ENCODE peak calls at places on chromosomes 5 and 9, in seven cellular contexts. P is RWPE2; T is sigmoid colon; M is hepatocyte; L is GM23338; D is effector memory CD4-positive, alpha-beta T cell; E is HCT116. Q is an unnamed sample. For H3K36me3, the result is how much of the 10 kb centered on the place peaks cover.

GRCh38 chr9:109033941-109034700 is 20.8 kb upstream of the CTNNAL1 start:
- DNase-seq in P (no peak), L (no peak), T (no peak), M (no peak), D (no peak), E (no peak), Q (no peak)

GRCh38 chr9:114516913-114517312 is 11.6 kb upstream of the WHRN start:
- DNase-seq in D (no peak), M (no peak), L (no peak), E (no peak), P (no peak), T (no peak), Q (peak)

GRCh38 chr5:37836173-37837100 is 3.4 kb downstream of the GDNF start:
- DNase-seq in D (no peak), E (no peak), L (peak), T (no peak), M (no peak), P (no peak), Q (peak)

GRCh38 chr5:76674330-76675066 is 41.4 kb upstream of the F2R start:
- DNase-seq in M (no peak), P (no peak), D (no peak), L (peak), E (no peak), T (no peak), Q (no peak)

GRCh38 chr5:65081071-65081470 is 312.3 kb downstream of the CWC27 start:
- DNase-seq in D (no peak), P (no peak), M (no peak), T (no peak), L (no peak), E (no peak), Q (no peak)

GRCh38 chr5:128338649-128339048 is 199.4 kb downstream of the FBN2 start:
- DNase-seq in L (no peak), D (no peak), P (no peak), M (no peak), E (no peak), T (no peak), Q (no peak)

GRCh38 chr9:4680178-4680535 is 788 bp downstream of the CDC37L1 start:
- DNase-seq in M (peak), T (no peak), D (no peak), L (no peak), E (no peak), P (no peak), Q (no peak)

GRCh38 chr9:136209786-136210185 is 4.9 kb upstream of the LHX3 start:
- DNase-seq in P (no peak), D (no peak), T (no peak), L (no peak), E (no peak), M (no peak), Q (no peak)

GRCh38 chr5:81556809-81557208 is 162.9 kb upstream of the ACOT12 start:
- DNase-seq in E (no peak), P (no peak), D (no peak), L (no peak), M (no peak), T (no peak), Q (no peak)

GRCh38 chr5:149697001-149697400 is 33.1 kb upstream of the PPARGC1B start:
- DNase-seq in D (no peak), E (no peak), M (no peak), L (no peak), P (no peak), T (no peak), Q (peak)

GRCh38 chr5:149915392-149916260 is 29.0 kb downstream of the PDE6A start:
- DNase-seq in T (no peak), E (no peak), D (no peak), M (no peak), P (no peak), L (peak), Q (peak)

DNA sequence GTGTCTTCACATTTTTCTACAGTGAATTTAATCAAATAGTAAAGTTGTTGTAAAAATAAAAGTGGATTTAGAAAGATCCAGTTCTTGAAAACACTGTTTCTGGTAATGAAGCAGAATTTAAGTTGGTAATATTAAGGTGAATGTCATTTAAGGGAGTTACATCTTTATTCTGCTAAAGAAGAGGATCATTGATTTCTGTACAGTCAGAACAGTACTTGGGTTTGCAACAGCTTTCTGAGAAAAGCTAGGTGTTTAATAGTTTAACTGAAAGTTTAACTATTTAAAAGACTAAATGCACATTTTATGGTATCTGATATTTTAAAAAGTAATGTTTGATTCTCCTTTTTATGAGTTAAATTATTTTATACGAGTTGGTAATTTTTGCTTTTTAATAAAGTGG is 60.4 kb downstream of the MTAP start:
- DNase-seq in M (no peak), L (no peak), E (no peak), T (no peak), D (no peak), P (no peak), Q (no peak)
- H3K36me3 ChIP-seq in M (under half), L (half or more), E (half or more), T (under half), D (under half), P (half or more), Q (under half)

GRCh38 chr5:168570490-168571328 is 8.5 kb downstream of the PANK3 start:
- DNase-seq in M (no peak), E (no peak), P (no peak), D (no peak), T (no peak), L (no peak), Q (no peak)
- H3K36me3 ChIP-seq in M (under half), E (under half), P (half or more), D (under half), T (under half), L (under half), Q (under half)

GRCh38 chr5:151052834-151053233 is 28.0 kb downstream of the TNIP1 start:
- DNase-seq in P (no peak), L (no peak), E (no peak), D (no peak), T (no peak), M (no peak), Q (no peak)

GRCh38 chr5:151053796-151054490 is 26.9 kb downstream of the TNIP1 start:
- DNase-seq in D (no peak), E (no peak), L (no peak), T (no peak), P (no peak), M (no peak), Q (no peak)

GRCh38 chr5:151051931-151052608 is 28.8 kb downstream of the TNIP1 start:
- DNase-seq in T (no peak), L (no peak), E (no peak), M (no peak), P (no peak), D (no peak), Q (no peak)

GRCh38 chr5:151048526-151048925 is 28.1 kb downstream of the GPX3 start:
- DNase-seq in T (no peak), E (no peak), M (no peak), P (no peak), L (peak), D (no peak), Q (no peak)

GRCh38 chr5:151051066-151051930 is 29.5 kb downstream of the TNIP1 start:
- DNase-seq in T (peak), M (peak), E (peak), P (no peak), L (peak), D (peak), Q (peak)
- H3K36me3 ChIP-seq in T (under half), M (under half), E (under half), P (half or more), L (under half), D (half or more), Q (under half)

GRCh38 chr5:151868451-151868850 is 56.2 kb downstream of the GLRA1 start:
- DNase-seq in E (no peak), P (no peak), M (no peak), T (no peak), L (no peak), D (peak), Q (no peak)

GRCh38 chr5:151869843-151870242 is 54.8 kb downstream of the GLRA1 start:
- DNase-seq in D (no peak), T (no peak), M (no peak), E (no peak), L (no peak), P (no peak), Q (no peak)

GRCh38 chr5:151862811-151863472 is 61.7 kb downstream of the GLRA1 start:
- DNase-seq in T (no peak), D (no peak), P (no peak), L (no peak), M (no peak), E (no peak), Q (no peak)

GRCh38 chr5:151863566-151863965 is 61.1 kb downstream of the GLRA1 start:
- DNase-seq in L (no peak), M (no peak), E (no peak), D (no peak), T (no peak), P (no peak), Q (no peak)

DNA sequence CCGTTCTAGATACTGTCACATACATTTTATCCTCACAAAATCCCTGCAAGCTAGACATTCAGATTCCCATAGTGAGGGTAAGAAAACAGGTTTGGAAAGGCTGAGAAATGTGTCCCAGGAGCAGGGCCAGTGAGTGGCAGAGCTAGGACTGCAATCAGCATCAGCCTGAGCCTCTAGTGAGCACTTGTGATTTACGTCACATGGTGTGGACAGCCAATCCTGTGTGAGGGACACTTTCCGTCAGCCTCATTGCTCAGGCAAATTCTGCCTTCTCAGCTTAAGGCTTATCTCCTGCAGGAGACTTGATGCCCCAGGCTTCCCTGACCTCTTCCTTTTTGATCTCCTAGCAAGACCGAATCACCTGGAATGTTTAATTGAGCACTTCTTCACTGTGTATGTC is 60.3 kb downstream of the GLRA1 start:
- DNase-seq in D (no peak), L (no peak), T (no peak), E (no peak), P (no peak), M (no peak), Q (no peak)
- H3K36me3 ChIP-seq in D (under half), L (under half), T (under half), E (under half), P (under half), M (under half), Q (under half)

DNA sequence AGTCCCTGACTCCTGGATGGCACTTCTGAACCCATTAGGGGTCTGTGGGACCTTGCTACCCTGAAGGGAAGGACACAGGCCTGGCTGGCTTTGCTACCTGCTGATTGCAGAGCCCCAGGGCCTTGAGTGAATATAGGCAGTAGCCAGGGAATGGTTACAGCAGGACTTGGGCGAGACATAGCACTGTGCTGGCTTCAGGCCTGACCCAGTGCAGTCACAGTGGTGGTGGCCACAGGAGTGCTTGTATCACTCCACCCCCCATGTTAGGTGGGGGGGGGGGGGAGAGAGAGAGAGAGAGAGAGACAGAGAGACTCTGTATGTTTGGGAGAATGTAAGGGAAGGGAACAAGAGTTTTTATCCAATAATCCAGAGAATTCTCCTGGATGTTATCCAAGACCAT is 439.3 kb upstream of the ZNF608 start:
- DNase-seq in L (no peak), P (no peak), T (no peak), D (no peak), E (no peak), M (no peak), Q (no peak)
- H3K36me3 ChIP-seq in L (under half), P (under half), T (under half), D (under half), E (under half), M (under half), Q (under half)

GRCh38 chr9:127825319-127826051 is 22.8 kb downstream of the FPGS start:
- DNase-seq in L (peak), D (no peak), M (peak), P (no peak), T (peak), E (no peak), Q (peak)
- H3K36me3 ChIP-seq in L (under half), D (under half), M (under half), P (under half), T (under half), E (under half), Q (under half)

GRCh38 chr5:180166168-180166567 is 42.8 kb downstream of the RASGEF1C start:
- DNase-seq in E (no peak), T (no peak), P (no peak), D (no peak), M (no peak), L (no peak), Q (no peak)
- H3K36me3 ChIP-seq in E (under half), T (under half), P (under half), D (under half), M (under half), L (under half), Q (under half)

GRCh38 chr9:73080110-73080683 is 71.5 kb upstream of the ANXA1 start:
- DNase-seq in D (no peak), E (no peak), P (no peak), M (no peak), L (peak), T (no peak), Q (peak)
- H3K36me3 ChIP-seq in D (under half), E (under half), P (under half), M (under half), L (under half), T (under half), Q (under half)

GRCh38 chr5:58818515-58818914 is 235.6 kb downstream of the RAB3C start:
- DNase-seq in L (no peak), E (no peak), T (no peak), P (no peak), M (no peak), D (no peak), Q (no peak)

GRCh38 chr5:58813855-58814254 is 231.0 kb downstream of the RAB3C start:
- DNase-seq in D (no peak), T (no peak), P (no peak), L (no peak), E (no peak), M (no peak), Q (no peak)

GRCh38 chr5:58816181-58816731 is 233.4 kb downstream of the RAB3C start:
- DNase-seq in E (no peak), L (no peak), P (no peak), D (no peak), T (no peak), M (no peak), Q (no peak)
- H3K36me3 ChIP-seq in E (under half), L (under half), P (under half), D (under half), T (under half), M (under half), Q (under half)

DNA sequence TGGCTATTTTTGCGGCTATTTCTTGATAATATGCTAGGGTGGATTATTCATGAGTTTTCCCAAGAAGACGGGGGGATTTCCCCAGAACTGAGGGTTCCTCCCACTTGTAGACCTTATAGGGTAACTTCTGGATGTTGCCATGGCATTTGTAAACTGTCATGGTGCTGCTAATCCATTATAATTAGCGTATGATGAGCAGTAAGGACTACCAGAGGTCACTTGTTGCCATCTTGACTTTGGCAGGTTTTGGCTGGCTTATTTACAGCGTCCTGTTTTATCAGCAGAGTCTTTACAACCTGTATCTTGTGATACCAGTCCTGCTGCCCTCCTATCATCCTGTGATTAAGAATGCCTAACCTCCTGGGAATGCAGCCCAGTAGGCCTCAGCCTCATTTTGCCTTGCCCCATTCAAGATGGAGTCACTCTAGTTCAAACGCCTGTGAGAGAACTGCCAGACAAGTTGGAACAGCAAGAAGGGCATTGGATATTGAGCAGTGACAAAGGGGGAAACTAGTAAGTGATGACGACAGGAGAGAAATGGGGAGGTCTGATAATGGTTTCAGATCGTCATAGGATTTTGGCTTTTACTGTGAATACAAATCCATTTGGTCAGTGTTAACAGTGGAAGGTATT is 34.2 kb downstream of the MTRR start:
- DNase-seq in D (no peak), T (no peak), L (no peak), E (no peak), P (no peak), M (no peak), Q (no peak)
- H3K36me3 ChIP-seq in D (under half), T (under half), L (under half), E (under half), P (half or more), M (under half), Q (under half)

Q was measured in cardiac muscle cell.